ENCODE peak calls at places on chromosome 11, in seven cellular contexts. One of them, this sample, is unnamed.

GRCh38 chr11:82818399-82819043 is 81.7 kb downstream of the PRCP start:
- DNase-seq in SK-N-SH: no peak
- DNase-seq in HCT116: no peak
- DNase-seq in HepG2: peak
- DNase-seq in K562: no peak
- DNase-seq in GM12878: no peak
- DNase-seq in H1: no peak
- DNase-seq in this sample: no peak

GRCh38 chr11:6457581-6458320 is 16.0 kb downstream of the TRIM3 start:
- DNase-seq in SK-N-SH: no peak
- DNase-seq in HCT116: no peak
- DNase-seq in HepG2: no peak
- DNase-seq in K562: no peak
- DNase-seq in GM12878: no peak
- DNase-seq in H1: no peak
- DNase-seq in this sample: no peak

GRCh38 chr11:34308049-34308692 is 49.6 kb downstream of the ABTB2 start:
- DNase-seq in SK-N-SH: no peak
- DNase-seq in HCT116: peak
- DNase-seq in HepG2: no peak
- DNase-seq in K562: no peak
- DNase-seq in GM12878: no peak
- DNase-seq in H1: no peak
- DNase-seq in this sample: no peak

GRCh38 chr11:77107950-77108349 is 5.3 kb downstream of the OMP start:
- DNase-seq in SK-N-SH: no peak
- DNase-seq in HCT116: peak
- DNase-seq in HepG2: peak
- DNase-seq in K562: no peak
- DNase-seq in GM12878: no peak
- DNase-seq in H1: no peak
- DNase-seq in this sample: no peak

GRCh38 chr11:25198704-25199103 is 701.9 kb downstream of the LUZP2 start:
- DNase-seq in SK-N-SH: peak
- DNase-seq in HCT116: no peak
- DNase-seq in HepG2: no peak
- DNase-seq in K562: no peak
- DNase-seq in GM12878: no peak
- DNase-seq in H1: no peak
- DNase-seq in this sample: no peak

GRCh38 chr11:96122601-96123044 is 198.7 kb upstream of the MTMR2 start:
- DNase-seq in SK-N-SH: no peak
- DNase-seq in HCT116: no peak
- DNase-seq in HepG2: no peak
- DNase-seq in K562: no peak
- DNase-seq in GM12878: no peak
- DNase-seq in H1: no peak
- DNase-seq in this sample: peak

GRCh38 chr11:62573006-62573591 is 592 bp downstream of the EEF1G start:
- DNase-seq in SK-N-SH: peak
- DNase-seq in HCT116: no peak
- DNase-seq in HepG2: no peak
- DNase-seq in K562: no peak
- DNase-seq in GM12878: no peak
- DNase-seq in H1: no peak
- DNase-seq in this sample: no peak

GRCh38 chr11:119254239-119254638 is 48.1 kb downstream of the CBL start:
- DNase-seq in SK-N-SH: no peak
- DNase-seq in HCT116: no peak
- DNase-seq in HepG2: no peak
- DNase-seq in K562: no peak
- DNase-seq in GM12878: no peak
- DNase-seq in H1: no peak
- DNase-seq in this sample: no peak

GRCh38 chr11:123561046-123561781 is 93.2 kb downstream of the SCN3B start:
- DNase-seq in SK-N-SH: peak
- DNase-seq in HCT116: no peak
- DNase-seq in HepG2: peak
- DNase-seq in K562: peak
- DNase-seq in GM12878: no peak
- DNase-seq in H1: no peak
- DNase-seq in this sample: peak

GRCh38 chr11:69939551-69940245 is 120.5 kb upstream of the FGF3 start:
- DNase-seq in SK-N-SH: peak
- DNase-seq in HCT116: no peak
- DNase-seq in HepG2: no peak
- DNase-seq in K562: no peak
- DNase-seq in GM12878: no peak
- DNase-seq in H1: no peak
- DNase-seq in this sample: peak

GRCh38 chr11:119195680-119196079 is 10.4 kb downstream of the NHERF4 start:
- DNase-seq in SK-N-SH: peak
- DNase-seq in HCT116: peak
- DNase-seq in HepG2: peak
- DNase-seq in K562: peak
- DNase-seq in GM12878: no peak
- DNase-seq in H1: peak
- DNase-seq in this sample: peak

GRCh38 chr11:37394236-37394870 is 796.3 kb upstream of the RAG2 start:
- DNase-seq in SK-N-SH: no peak
- DNase-seq in HCT116: no peak
- DNase-seq in HepG2: no peak
- DNase-seq in K562: no peak
- DNase-seq in GM12878: no peak
- DNase-seq in H1: no peak
- DNase-seq in this sample: no peak

GRCh38 chr11:71568707-71569349 is 3.5 kb downstream of the KRTAP5-10 start:
- DNase-seq in SK-N-SH: peak
- DNase-seq in HCT116: no peak
- DNase-seq in HepG2: no peak
- DNase-seq in K562: no peak
- DNase-seq in GM12878: no peak
- DNase-seq in H1: no peak
- DNase-seq in this sample: no peak

GRCh38 chr11:130634981-130635473 is 186.6 kb downstream of the ADAMTS15 start:
- DNase-seq in SK-N-SH: no peak
- DNase-seq in HCT116: no peak
- DNase-seq in HepG2: peak
- DNase-seq in K562: no peak
- DNase-seq in GM12878: no peak
- DNase-seq in H1: no peak
- DNase-seq in this sample: no peak

GRCh38 chr11:72589802-72590761 is 84.1 kb downstream of the PDE2A start:
- DNase-seq in SK-N-SH: peak
- DNase-seq in HCT116: no peak
- DNase-seq in HepG2: peak
- DNase-seq in K562: peak
- DNase-seq in GM12878: no peak
- DNase-seq in H1: no peak
- DNase-seq in this sample: peak

GRCh38 chr11:355581-356458 is 13.5 kb upstream of the B4GALNT4 start:
- DNase-seq in SK-N-SH: peak
- DNase-seq in HCT116: peak
- DNase-seq in HepG2: peak
- DNase-seq in K562: peak
- DNase-seq in GM12878: peak
- DNase-seq in H1: peak
- DNase-seq in this sample: peak

GRCh38 chr11:352456-353180 is 16.7 kb upstream of the B4GALNT4 start:
- DNase-seq in SK-N-SH: no peak
- DNase-seq in HCT116: no peak
- DNase-seq in HepG2: no peak
- DNase-seq in K562: no peak
- DNase-seq in GM12878: no peak
- DNase-seq in H1: no peak
- DNase-seq in this sample: no peak

GRCh38 chr11:350723-351255 is 18.5 kb upstream of the B4GALNT4 start:
- DNase-seq in SK-N-SH: no peak
- DNase-seq in HCT116: no peak
- DNase-seq in HepG2: no peak
- DNase-seq in K562: peak
- DNase-seq in GM12878: peak
- DNase-seq in H1: no peak
- DNase-seq in this sample: no peak

GRCh38 chr11:351411-351810 is 17.9 kb upstream of the B4GALNT4 start:
- DNase-seq in SK-N-SH: no peak
- DNase-seq in HCT116: no peak
- DNase-seq in HepG2: no peak
- DNase-seq in K562: no peak
- DNase-seq in GM12878: no peak
- DNase-seq in H1: no peak
- DNase-seq in this sample: no peak

GRCh38 chr11:353315-353857 is 15.9 kb upstream of the B4GALNT4 start:
- DNase-seq in SK-N-SH: no peak
- DNase-seq in HCT116: no peak
- DNase-seq in HepG2: peak
- DNase-seq in K562: peak
- DNase-seq in GM12878: no peak
- DNase-seq in H1: no peak
- DNase-seq in this sample: peak
- TF ChIP-seq JUND in SK-N-SH: no peak
- TF ChIP-seq JUND in HCT116: no peak
- TF ChIP-seq JUND in HepG2: no peak
- TF ChIP-seq JUND in K562: no peak
- TF ChIP-seq JUND in GM12878: no peak
- TF ChIP-seq JUND in H1: no peak
- TF ChIP-seq JUND in this sample: no peak

DNA sequence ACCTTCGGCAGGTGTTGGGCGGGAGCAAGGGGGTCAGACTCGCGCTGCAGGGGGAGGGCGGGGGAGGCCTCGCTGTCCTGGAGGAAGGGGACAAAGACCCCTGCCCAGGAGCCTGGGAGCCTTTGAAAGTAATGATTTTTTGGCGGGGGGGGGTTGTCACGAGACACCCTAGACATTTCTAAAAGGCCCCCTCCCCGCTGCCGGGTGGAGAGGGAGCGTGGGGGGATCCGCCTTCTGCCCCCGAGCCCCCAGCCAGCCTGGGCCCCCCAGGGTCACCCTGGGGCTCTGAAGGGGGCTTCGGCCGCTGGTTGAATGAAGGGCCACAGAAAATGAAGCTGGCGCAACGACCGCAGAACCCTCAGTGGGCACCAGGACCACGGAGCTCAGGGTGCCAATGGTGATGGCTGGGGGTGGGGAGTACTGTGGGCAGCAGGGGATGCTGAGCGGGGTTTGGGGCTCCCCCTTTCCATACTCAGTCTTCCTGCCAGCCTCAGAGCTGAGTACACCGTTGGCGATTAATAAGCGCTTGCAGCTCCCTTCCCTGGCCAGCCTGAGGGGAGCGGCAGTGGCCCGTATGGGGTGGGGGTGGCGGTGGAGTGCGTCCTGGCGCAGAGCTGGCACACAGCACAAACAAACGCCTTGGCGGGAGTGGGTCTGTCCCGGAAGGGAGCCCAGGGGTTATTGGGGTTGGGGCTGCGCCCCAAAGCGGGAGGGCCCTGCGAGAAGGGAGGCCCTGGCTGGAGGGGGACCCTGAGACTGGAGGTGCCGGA is 1.2 kb upstream of the DUSP8 start:
- DNase-seq in SK-N-SH: peak
- DNase-seq in HCT116: no peak
- DNase-seq in HepG2: no peak
- DNase-seq in K562: no peak
- DNase-seq in GM12878: no peak
- DNase-seq in H1: no peak
- DNase-seq in this sample: no peak
- TF ChIP-seq JUND in SK-N-SH: no peak
- TF ChIP-seq JUND in HCT116: no peak
- TF ChIP-seq JUND in HepG2: no peak
- TF ChIP-seq JUND in K562: no peak
- TF ChIP-seq JUND in GM12878: no peak
- TF ChIP-seq JUND in H1: no peak
- TF ChIP-seq JUND in this sample: no peak

GRCh38 chr11:47889714-47890441 is 41.7 kb upstream of the NUP160 start:
- DNase-seq in SK-N-SH: no peak
- DNase-seq in HCT116: no peak
- DNase-seq in HepG2: no peak
- DNase-seq in K562: no peak
- DNase-seq in GM12878: no peak
- DNase-seq in H1: no peak
- DNase-seq in this sample: no peak
- TF ChIP-seq JUND in SK-N-SH: no peak
- TF ChIP-seq JUND in HCT116: no peak
- TF ChIP-seq JUND in HepG2: no peak
- TF ChIP-seq JUND in K562: no peak
- TF ChIP-seq JUND in GM12878: no peak
- TF ChIP-seq JUND in H1: no peak
- TF ChIP-seq JUND in this sample: no peak

GRCh38 chr11:764322-765024 is 12.8 kb downstream of the GATD1 start:
- DNase-seq in SK-N-SH: peak
- DNase-seq in HCT116: no peak
- DNase-seq in HepG2: no peak
- DNase-seq in K562: no peak
- DNase-seq in GM12878: no peak
- DNase-seq in H1: no peak
- DNase-seq in this sample: no peak

GRCh38 chr11:763549-764321 is 13.6 kb downstream of the GATD1 start:
- DNase-seq in SK-N-SH: peak
- DNase-seq in HCT116: no peak
- DNase-seq in HepG2: no peak
- DNase-seq in K562: no peak
- DNase-seq in GM12878: no peak
- DNase-seq in H1: no peak
- DNase-seq in this sample: no peak

GRCh38 chr11:765802-766091 is 11.5 kb downstream of the GATD1 start:
- DNase-seq in SK-N-SH: no peak
- DNase-seq in HCT116: no peak
- DNase-seq in HepG2: no peak
- DNase-seq in K562: no peak
- DNase-seq in GM12878: no peak
- DNase-seq in H1: no peak
- DNase-seq in this sample: no peak

GRCh38 chr11:766106-766940 is 11.0 kb downstream of the GATD1 start:
- DNase-seq in SK-N-SH: peak
- DNase-seq in HCT116: no peak
- DNase-seq in HepG2: no peak
- DNase-seq in K562: no peak
- DNase-seq in GM12878: no peak
- DNase-seq in H1: no peak
- DNase-seq in this sample: no peak

DNA sequence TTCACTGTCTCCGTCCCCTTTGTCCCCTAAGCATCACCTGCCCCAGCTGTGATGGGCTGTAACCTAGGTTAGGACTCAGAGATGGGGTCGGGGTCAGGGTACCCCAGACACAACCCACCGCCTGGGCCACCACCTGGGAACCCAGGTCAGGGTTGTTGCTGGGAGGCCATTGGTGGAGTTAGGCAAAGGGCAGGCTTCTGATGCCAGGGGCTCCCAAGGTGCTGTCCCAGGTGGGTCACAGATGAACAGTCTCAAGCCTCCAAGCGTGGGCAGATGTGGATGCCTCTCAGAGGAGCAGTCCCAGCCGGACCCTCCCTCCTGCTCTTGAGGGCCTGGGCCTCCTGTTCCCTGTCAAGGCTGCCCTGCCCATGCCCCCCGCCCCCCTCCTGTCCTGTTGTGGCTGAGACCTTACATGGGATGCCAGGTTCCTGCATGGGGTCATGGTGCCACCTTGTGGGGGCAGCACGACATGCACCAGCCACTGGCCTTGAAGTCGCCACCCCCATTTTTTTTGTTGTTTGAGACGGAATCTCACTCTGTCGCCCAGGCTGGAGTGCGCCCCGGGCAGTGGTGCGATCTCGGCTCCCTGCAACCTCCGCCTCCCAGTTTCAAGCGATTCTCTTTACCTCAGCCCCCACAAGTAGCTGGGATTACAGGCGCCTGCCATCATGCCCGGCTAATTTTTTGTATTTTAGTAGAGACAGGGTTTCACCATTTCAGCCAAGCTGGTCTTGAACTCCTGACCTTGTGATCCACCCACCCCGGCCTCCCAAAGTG is 12.1 kb downstream of the GATD1 start:
- DNase-seq in SK-N-SH: peak
- DNase-seq in HCT116: peak
- DNase-seq in HepG2: peak
- DNase-seq in K562: peak
- DNase-seq in GM12878: no peak
- DNase-seq in H1: no peak
- DNase-seq in this sample: peak
- TF ChIP-seq JUND in SK-N-SH: no peak
- TF ChIP-seq JUND in HCT116: no peak
- TF ChIP-seq JUND in HepG2: no peak
- TF ChIP-seq JUND in K562: no peak
- TF ChIP-seq JUND in GM12878: no peak
- TF ChIP-seq JUND in H1: no peak
- TF ChIP-seq JUND in this sample: no peak

This sample was measured in T47D.